ENCODE peak calls at places on chromosomes 4 and X, in ten cellular contexts. H is cardiac muscle cell; U is lower leg skin; L is activated CD4-positive, alpha-beta T cell treated with anti-CD3 and anti-CD28 coated beads, Interleukin-2, amount 10 ng/mL, durations not matched to agents 7 days and 5 days; A is hepatocyte; Q is foreskin fibroblast; T is WTC11; G is sciatic nerve; N is D341Med; B is fibroblast of mammary gland. M is an unnamed sample.

GRCh38 chrX:85859426-85859825 is 187.9 kb downstream of the CHM start:
- DNase-seq in H (peak), U (no peak), L (no peak), A (no peak), Q (no peak), T (no peak), G (no peak), N (no peak), B (no peak), M (no peak)

GRCh38 chrX:41452972-41453371 is 5.8 kb downstream of the NYX start:
- DNase-seq in H (peak), U (no peak), L (no peak), A (no peak), Q (peak), T (no peak), G (no peak), N (no peak), B (peak), M (peak)

GRCh38 chr4:188417181-188417580 is 277.9 kb downstream of the TRIML1 start:
- DNase-seq in H (no peak), U (no peak), L (no peak), A (no peak), Q (no peak), T (peak), G (no peak), N (no peak), B (no peak), M (no peak)

GRCh38 chr4:153467154-153467896 is 1.2 kb downstream of the TMEM131L start:
- DNase-seq in H (no peak), U (no peak), L (peak), A (peak), Q (no peak), T (peak), G (no peak), N (peak), B (no peak), M (no peak)

GRCh38 chr4:150874386-150875226 is 140.5 kb downstream of the LRBA start:
- DNase-seq in H (peak), U (no peak), L (no peak), A (no peak), Q (no peak), T (no peak), G (no peak), N (peak), B (peak), M (no peak)

GRCh38 chr4:68724426-68724825 is 54.0 kb upstream of the UGT2B15 start:
- DNase-seq in H (no peak), U (no peak), L (no peak), A (no peak), Q (no peak), T (no peak), G (no peak), N (no peak), B (no peak), M (no peak)

GRCh38 chr4:98284640-98285046 is 23.5 kb downstream of the RAP1GDS1 start:
- DNase-seq in H (no peak), U (no peak), L (no peak), A (peak), Q (peak), T (peak), G (no peak), N (peak), B (peak), M (no peak)

GRCh38 chr4:2787230-2788100 is 5.4 kb upstream of the SH3BP2 start:
- DNase-seq in H (no peak), U (peak), L (peak), A (no peak), Q (no peak), T (peak), G (peak), N (no peak), B (no peak), M (no peak)

GRCh38 chr4:148060264-148061138 is 328.6 kb downstream of the ARHGAP10 start:
- DNase-seq in H (no peak), U (no peak), L (peak), A (no peak), Q (no peak), T (no peak), G (no peak), N (no peak), B (no peak), M (no peak)

GRCh38 chr4:150949342-150949741 is 65.7 kb downstream of the LRBA start:
- DNase-seq in H (no peak), U (no peak), L (no peak), A (no peak), Q (no peak), T (no peak), G (no peak), N (no peak), B (no peak), M (no peak)

GRCh38 chr4:170214731-170215130 is 125.0 kb upstream of the AADAT start:
- DNase-seq in H (no peak), U (no peak), L (no peak), A (no peak), Q (no peak), T (no peak), G (no peak), N (no peak), B (no peak), M (no peak)

GRCh38 chr4:813900-814299 is 12.0 kb downstream of the CPLX1 start:
- DNase-seq in H (no peak), U (no peak), L (no peak), A (no peak), Q (no peak), T (peak), G (no peak), N (no peak), B (no peak), M (no peak)

GRCh38 chr4:122930877-122931276 is 8.5 kb upstream of the NUDT6 start:
- DNase-seq in H (peak), U (no peak), L (no peak), A (no peak), Q (no peak), T (no peak), G (no peak), N (no peak), B (peak), M (no peak)

GRCh38 chr4:153509724-153510123 is 43.6 kb downstream of the TMEM131L start:
- DNase-seq in H (no peak), U (no peak), L (no peak), A (no peak), Q (no peak), T (no peak), G (no peak), N (no peak), B (no peak), M (no peak)

GRCh38 chr4:25297528-25298242 is 14.9 kb upstream of the ZCCHC4 start:
- DNase-seq in H (no peak), U (no peak), L (no peak), A (no peak), Q (no peak), T (no peak), G (no peak), N (no peak), B (no peak), M (no peak)

GRCh38 chr4:162557516-162558106 is 393.8 kb upstream of the FSTL5 start:
- DNase-seq in H (no peak), U (no peak), L (no peak), A (no peak), Q (no peak), T (no peak), G (no peak), N (no peak), B (no peak), M (no peak)

GRCh38 chr4:174709531-174709930 is 119.5 kb downstream of the GLRA3 start:
- DNase-seq in H (peak), U (no peak), L (no peak), A (no peak), Q (no peak), T (no peak), G (no peak), N (no peak), B (no peak), M (no peak)

GRCh38 chr4:156778093-156778492 is 193.5 kb downstream of the PDGFC start:
- DNase-seq in H (no peak), U (no peak), L (no peak), A (no peak), Q (no peak), T (no peak), G (no peak), N (no peak), B (peak), M (no peak)

GRCh38 chrX:39242187-39242586 is 440.9 kb downstream of the MID1IP1 start:
- DNase-seq in H (peak), U (no peak), L (peak), A (peak), Q (no peak), T (peak), G (no peak), N (peak), B (peak), M (no peak)

GRCh38 chr4:53116959-53117358 is 248.9 kb downstream of the SCFD2 start:
- DNase-seq in H (peak), U (no peak), L (no peak), A (peak), Q (no peak), T (no peak), G (no peak), N (no peak), B (peak), M (no peak)

GRCh38 chr4:35252866-35253265 is 991.4 kb downstream of the ARAP2 start:
- DNase-seq in H (no peak), U (no peak), L (no peak), A (no peak), Q (no peak), T (no peak), G (no peak), N (no peak), B (no peak), M (no peak)

M was measured in fibroblast of gingiva.